ENCODE peak calls at places on chromosomes 11 and 22, in eight cellular contexts. L is body of pancreas; I is ovary; M is lower lobe of right lung; D is CD4-positive, alpha-beta T cell; Q is upper lobe of right lung; S is H9; N is K562. Z is an unnamed sample.

GRCh38 chr11:32396991-32397390 is 38.3 kb downstream of the WT1 start:
- DNase-seq in M (no peak), Q (no peak), D (no peak), L (no peak), I (no peak), S (no peak), N (no peak), Z (no peak)

GRCh38 chr11:1129666-1130160 is 28.0 kb upstream of the MUC5AC start:
- DNase-seq in L (no peak), I (no peak), S (no peak), D (no peak), N (no peak), Q (no peak), M (no peak), Z (peak; percentile 54)

GRCh38 chr11:119788096-119788883 is 59.3 kb upstream of the NECTIN1 start:
- DNase-seq in N (no peak), M (peak; percentile 36), D (no peak), L (no peak), I (no peak), Q (peak; percentile 51), S (no peak), Z (no peak)

GRCh38 chr11:23280088-23280487 is 419.8 kb upstream of the CCDC179 start:
- DNase-seq in I (no peak), L (no peak), Q (no peak), N (no peak), M (no peak), D (no peak), S (no peak), Z (no peak)

GRCh38 chr11:131913267-131913666 is 542.9 kb downstream of the NTM start:
- DNase-seq in M (no peak), L (no peak), D (no peak), N (no peak), S (no peak), Q (no peak), I (no peak), Z (no peak)

GRCh38 chr11:72673943-72674828 is at the start of gene PDE2A:
- DNase-seq in S (peak; percentile 67), Q (no peak), N (no peak), L (no peak), M (no peak), D (no peak), I (no peak), Z (peak; percentile 85)

GRCh38 chr22:38172489-38173155 is 9.0 kb downstream of the PLA2G6 start:
- DNase-seq in I (peak; percentile 52), Q (peak; percentile 73), S (no peak), L (peak; percentile 64), D (no peak), M (peak; percentile 70), N (no peak), Z (no peak)

GRCh38 chr11:119363874-119364590 is 17.5 kb downstream of the USP2 start:
- DNase-seq in I (peak; percentile 80), S (no peak), N (peak; percentile 94), Q (peak; percentile 79), L (peak; percentile 72), M (peak; percentile 70), D (peak; percentile 64), Z (peak; percentile 86)

GRCh38 chr11:1131033-1131911 is 26.5 kb upstream of the MUC5AC start:
- DNase-seq in N (no peak), Q (no peak), D (no peak), S (peak; percentile 37), L (no peak), M (no peak), I (peak; percentile 19), Z (peak; percentile 50)

GRCh38 chr11:72736452-72737069 is 15.6 kb downstream of the ARAP1 start:
- DNase-seq in N (peak; percentile 47), D (peak; percentile 52), L (no peak), I (no peak), M (peak; percentile 86), S (no peak), Q (peak; percentile 88), Z (no peak)

GRCh38 chr11:122267602-122268001 is 151.6 kb upstream of the BLID start:
- DNase-seq in L (no peak), Q (no peak), S (no peak), N (no peak), I (no peak), M (no peak), D (no peak), Z (peak; percentile 62)

GRCh38 chr22:17086301-17086700 is 1.5 kb downstream of the IL17RA start:
- DNase-seq in I (no peak), L (no peak), S (no peak), M (no peak), Q (peak; percentile 60), D (peak; percentile 34), N (no peak), Z (peak; percentile 41)

GRCh38 chr11:75246006-75246672 is 5.6 kb downstream of the TPBGL start:
- DNase-seq in Q (peak; percentile 42), M (no peak), L (peak; percentile 45), D (peak; percentile 17), I (peak; percentile 8), S (peak; percentile 20), N (no peak), Z (peak; percentile 39)

GRCh38 chr11:59787816-59788215 is 22.8 kb downstream of the MRPL16 start:
- DNase-seq in S (no peak), D (no peak), M (no peak), I (no peak), Q (no peak), L (no peak), N (no peak), Z (no peak)

GRCh38 chr11:61516191-61516590 is 7.6 kb downstream of the LRRC10B start:
- DNase-seq in Q (no peak), I (no peak), S (peak; percentile 81), M (no peak), N (peak; percentile 66), L (no peak), D (no peak), Z (peak; percentile 72)

GRCh38 chr22:39414886-39415285 is 15.3 kb downstream of the TAB1 start:
- DNase-seq in N (no peak), Q (no peak), M (no peak), L (no peak), S (no peak), I (no peak), D (no peak), Z (no peak)

GRCh38 chr22:22810018-22810427 is 77.6 kb upstream of the IGLL5 start:
- DNase-seq in M (peak; percentile 68), D (peak; percentile 72), L (peak; percentile 66), Q (peak; percentile 76), N (peak; percentile 99), I (peak; percentile 50), S (peak; percentile 80), Z (peak; percentile 89)

GRCh38 chr11:33930317-33931021 is 38.6 kb upstream of the LMO2 start:
- DNase-seq in M (no peak), I (no peak), Q (no peak), S (no peak), D (no peak), N (no peak), L (no peak), Z (peak; percentile 62)

GRCh38 chr22:27994481-27995331 is 75.7 kb upstream of the PITPNB start:
- DNase-seq in N (no peak), Q (peak; percentile 56), L (no peak), M (peak; percentile 37), S (no peak), I (peak; percentile 23), D (peak; percentile 20), Z (no peak)

GRCh38 chr11:66172146-66172545 is 96.3 kb upstream of the RAB1B start:
- DNase-seq in N (no peak), L (no peak), D (no peak), M (no peak), Q (no peak), I (no peak), S (no peak), Z (no peak)

GRCh38 chr11:8209208-8209807 is 40.5 kb upstream of the RIC3 start:
- DNase-seq in L (peak; percentile 55), D (no peak), S (peak; percentile 67), M (no peak), Q (no peak), I (no peak), N (peak; percentile 75), Z (peak; percentile 92)

GRCh38 chr11:130814440-130815073 is 101.7 kb downstream of the SNX19 start:
- DNase-seq in M (no peak), S (no peak), N (no peak), Q (no peak), I (no peak), D (no peak), L (no peak), Z (no peak)

GRCh38 chr11:130847517-130847916 is 68.8 kb downstream of the SNX19 start:
- DNase-seq in N (no peak), S (no peak), M (no peak), D (no peak), Q (no peak), L (no peak), I (no peak), Z (no peak)

GRCh38 chr11:97948793-97949192 is 1072.0 kb upstream of the CNTN5 start:
- DNase-seq in D (no peak), Q (no peak), S (no peak), M (no peak), N (no peak), I (no peak), L (no peak), Z (no peak)

DNA sequence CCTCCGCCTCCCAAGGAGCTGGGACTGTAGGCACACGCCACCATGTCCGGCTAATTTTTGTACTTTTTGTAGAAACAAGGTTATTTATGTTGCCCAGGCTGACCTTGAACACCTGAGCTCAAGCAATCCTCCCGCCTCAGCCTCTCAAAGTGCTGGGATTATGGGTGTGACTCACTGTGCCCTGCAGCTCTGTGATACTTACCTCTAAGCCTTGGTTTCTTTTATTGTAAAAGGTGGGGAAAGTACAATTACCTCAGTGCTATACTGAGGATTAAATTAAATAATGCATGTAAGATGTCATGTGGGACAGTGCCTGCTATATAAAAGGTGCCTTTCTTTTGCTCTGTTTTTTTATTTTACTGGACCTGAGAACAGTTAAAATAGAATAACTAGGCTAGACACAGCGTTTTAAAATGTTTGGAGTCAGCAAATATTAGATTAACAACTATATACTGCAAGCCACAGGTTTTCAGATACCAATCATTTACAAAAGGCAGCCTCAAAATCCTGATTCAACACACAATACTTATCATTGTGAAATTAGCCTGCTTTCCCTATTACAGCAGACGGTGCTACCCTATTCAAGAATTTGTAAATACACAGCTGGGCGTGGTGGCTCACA is 30.0 kb downstream of the PRR14L start:
- DNase-seq in D (no peak), S (no peak), Q (no peak), L (no peak), I (no peak), M (no peak), N (no peak), Z (no peak)
- H3K27ac ChIP-seq in D (no peak overlapping the region), S (no peak overlapping the region), Q (no peak overlapping the region), L (no peak overlapping the region), I (no peak overlapping the region), M (no peak overlapping the region), N (no peak overlapping the region), Z (no peak overlapping the region)

GRCh38 chr22:37021710-37022482 is 2.4 kb downstream of the MPST start:
- DNase-seq in S (no peak), M (peak; percentile 76), I (peak; percentile 58), Q (no peak), D (peak; percentile 57), L (no peak), N (peak; percentile 57), Z (peak; percentile 73)
- TF ChIP-seq CTCF in S (peak; percentile 87), M (peak; percentile 75), I (peak; percentile 31), Q (peak; percentile 71), D (peak; percentile 79), L (peak; percentile 48), N (peak; percentile 60), Z (peak; percentile 85)

GRCh38 chr11:103528046-103528445 is 418.8 kb downstream of the DYNC2H1 start:
- DNase-seq in Q (no peak), N (no peak), M (no peak), L (no peak), D (no peak), S (no peak), I (no peak), Z (no peak)
- H3K27ac ChIP-seq in Q (no peak overlapping the region), N (no peak overlapping the region), M (no peak overlapping the region), L (no peak overlapping the region), D (no peak overlapping the region), S (no peak overlapping the region), I (no peak overlapping the region), Z (no peak overlapping the region)

GRCh38 chr11:37104380-37104779 is 506.3 kb upstream of the RAG2 start:
- DNase-seq in L (no peak), Q (no peak), M (no peak), D (no peak), S (no peak), N (no peak), I (no peak), Z (no peak)
- TF ChIP-seq CTCF in L (no peak), Q (no peak), M (no peak), D (no peak), S (no peak), N (no peak), I (no peak), Z (no peak)

Z was measured in endodermal cell.